ENCODE peak calls at places on chromosome 20, in nine cellular contexts. Q is fibroblast of lung; M is GM13976; B is cardiac muscle cell; C is activated CD8-positive, alpha-beta T cell treated with anti-CD3 and anti-CD28 coated beads for 36 hours; V is WERI-Rb-1; N is HFFc6; Y is AG09309; H is RWPE1. A is an unnamed sample.

GRCh38 chr20:4549711-4550259 is 171.9 kb upstream of the PRND start:
- DNase-seq in Q (peak), M (no peak), B (no peak), C (no peak), V (no peak), N (no peak), Y (no peak), H (no peak), A (no peak)

GRCh38 chr20:9040874-9041524 is 27.9 kb upstream of the PLCB4 start:
- DNase-seq in Q (peak), M (no peak), B (no peak), C (no peak), V (no peak), N (peak), Y (peak), H (no peak), A (no peak)

GRCh38 chr20:9166153-9166780 is 97.4 kb downstream of the PLCB4 start:
- DNase-seq in Q (peak), M (no peak), B (no peak), C (no peak), V (no peak), N (no peak), Y (no peak), H (no peak), A (no peak)

GRCh38 chr20:41299899-41300298 is 17.6 kb downstream of the ZHX3 start:
- DNase-seq in Q (no peak), M (no peak), B (no peak), C (no peak), V (no peak), N (peak), Y (no peak), H (no peak), A (no peak)

GRCh38 chr20:39164642-39165041 is 202.5 kb downstream of the DHX35 start:
- DNase-seq in Q (no peak), M (no peak), B (peak), C (no peak), V (no peak), N (no peak), Y (no peak), H (no peak), A (no peak)

GRCh38 chr20:57847104-57847503 is 137.3 kb upstream of the PMEPA1 start:
- DNase-seq in Q (peak), M (no peak), B (no peak), C (no peak), V (no peak), N (no peak), Y (no peak), H (no peak), A (no peak)

GRCh38 chr20:5822569-5822968 is 72.4 kb downstream of the SHLD1 start:
- DNase-seq in Q (no peak), M (no peak), B (no peak), C (no peak), V (no peak), N (no peak), Y (no peak), H (no peak), A (peak)

GRCh38 chr20:34967421-34967820 is 11.8 kb downstream of the MYH7B start:
- DNase-seq in Q (no peak), M (no peak), B (no peak), C (no peak), V (no peak), N (no peak), Y (no peak), H (no peak), A (no peak)

GRCh38 chr20:33285861-33286495 is 3.0 kb downstream of the BPIFB1 start:
- DNase-seq in Q (no peak), M (peak), B (no peak), C (no peak), V (no peak), N (no peak), Y (no peak), H (no peak), A (no peak)

GRCh38 chr20:546353-546752 is 2.8 kb upstream of the CSNK2A1 start:
- DNase-seq in Q (no peak), M (no peak), B (no peak), C (no peak), V (no peak), N (no peak), Y (no peak), H (no peak), A (no peak)

GRCh38 chr20:42957014-42957694 is 232.6 kb downstream of the PTPRT start:
- DNase-seq in Q (no peak), M (no peak), B (no peak), C (no peak), V (no peak), N (no peak), Y (no peak), H (no peak), A (no peak)

GRCh38 chr20:31913431-31914157 is 38.3 kb downstream of the PDRG1 start:
- DNase-seq in Q (no peak), M (no peak), B (no peak), C (no peak), V (no peak), N (no peak), Y (no peak), H (no peak), A (no peak)

GRCh38 chr20:35907017-35907685 is 47.2 kb downstream of the SCAND1 start:
- DNase-seq in Q (no peak), M (no peak), B (peak), C (no peak), V (no peak), N (no peak), Y (no peak), H (no peak), A (no peak)

GRCh38 chr20:24872291-24873014 is 76.6 kb upstream of the CST7 start:
- DNase-seq in Q (no peak), M (no peak), B (no peak), C (no peak), V (peak), N (no peak), Y (no peak), H (no peak), A (no peak)

GRCh38 chr20:37907677-37908397 is 4.9 kb downstream of the VSTM2L start:
- DNase-seq in Q (peak), M (no peak), B (no peak), C (no peak), V (peak), N (peak), Y (peak), H (peak), A (no peak)

GRCh38 chr20:32583581-32584045 is 1.5 kb downstream of the NOL4L start:
- DNase-seq in Q (no peak), M (no peak), B (peak), C (no peak), V (peak), N (no peak), Y (no peak), H (no peak), A (no peak)

GRCh38 chr20:38680492-38681118 is 43.7 kb upstream of the SLC32A1 start:
- DNase-seq in Q (peak), M (no peak), B (peak), C (peak), V (no peak), N (peak), Y (no peak), H (peak), A (no peak)

GRCh38 chr20:59611286-59611685 is 6.9 kb downstream of the PHACTR3 start:
- DNase-seq in Q (no peak), M (no peak), B (no peak), C (no peak), V (no peak), N (no peak), Y (no peak), H (no peak), A (no peak)

GRCh38 chr20:18527836-18528235 is 20.1 kb downstream of the SEC23B start:
- DNase-seq in Q (peak), M (no peak), B (no peak), C (no peak), V (no peak), N (peak), Y (no peak), H (peak), A (no peak)

GRCh38 chr20:36114707-36115106 is 39.8 kb upstream of the EPB41L1 start:
- DNase-seq in Q (no peak), M (no peak), B (no peak), C (no peak), V (no peak), N (no peak), Y (no peak), H (no peak), A (no peak)

GRCh38 chr20:61927826-61928541 is 137.7 kb downstream of the TAF4 start:
- DNase-seq in Q (no peak), M (no peak), B (no peak), C (no peak), V (no peak), N (no peak), Y (no peak), H (no peak), A (no peak)

GRCh38 chr20:37475258-37475657 is 45.8 kb upstream of the NNAT start:
- DNase-seq in Q (no peak), M (no peak), B (no peak), C (no peak), V (no peak), N (no peak), Y (no peak), H (no peak), A (no peak)

GRCh38 chr20:41664584-41664983 is 46.4 kb upstream of the CHD6 start:
- DNase-seq in Q (no peak), M (peak), B (no peak), C (peak), V (no peak), N (peak), Y (no peak), H (peak), A (peak)

GRCh38 chr20:39631557-39631956 is 669.4 kb downstream of the DHX35 start:
- DNase-seq in Q (peak), M (no peak), B (no peak), C (no peak), V (no peak), N (no peak), Y (no peak), H (peak), A (no peak)

GRCh38 chr20:35305682-35306556 is 13.7 kb upstream of the FAM83C start:
- DNase-seq in Q (peak), M (no peak), B (no peak), C (peak), V (no peak), N (peak), Y (peak), H (peak), A (no peak)

GRCh38 chr20:51497542-51498467 is 44.7 kb downstream of the NFATC2 start:
- DNase-seq in Q (peak), M (peak), B (no peak), C (peak), V (no peak), N (no peak), Y (no peak), H (no peak), A (peak)

GRCh38 chr20:50713677-50714101 is 17.7 kb upstream of the PARD6B start:
- DNase-seq in Q (peak), M (no peak), B (peak), C (no peak), V (peak), N (peak), Y (no peak), H (no peak), A (no peak)

GRCh38 chr20:38210741-38211140 is 45.7 kb upstream of the TGM2 start:
- DNase-seq in Q (peak), M (no peak), B (no peak), C (no peak), V (no peak), N (no peak), Y (no peak), H (peak), A (no peak)

GRCh38 chr20:16459019-16459700 is 114.1 kb downstream of the KIF16B start:
- DNase-seq in Q (peak), M (no peak), B (no peak), C (no peak), V (no peak), N (no peak), Y (peak), H (peak), A (no peak)

GRCh38 chr20:50306478-50307423 is 116.1 kb downstream of the CEBPB start:
- DNase-seq in Q (no peak), M (no peak), B (no peak), C (no peak), V (no peak), N (no peak), Y (no peak), H (no peak), A (no peak)

GRCh38 chr20:35820715-35821114 is 48.9 kb downstream of the PHF20 start:
- DNase-seq in Q (peak), M (no peak), B (no peak), C (no peak), V (no peak), N (peak), Y (no peak), H (peak), A (no peak)

DNA sequence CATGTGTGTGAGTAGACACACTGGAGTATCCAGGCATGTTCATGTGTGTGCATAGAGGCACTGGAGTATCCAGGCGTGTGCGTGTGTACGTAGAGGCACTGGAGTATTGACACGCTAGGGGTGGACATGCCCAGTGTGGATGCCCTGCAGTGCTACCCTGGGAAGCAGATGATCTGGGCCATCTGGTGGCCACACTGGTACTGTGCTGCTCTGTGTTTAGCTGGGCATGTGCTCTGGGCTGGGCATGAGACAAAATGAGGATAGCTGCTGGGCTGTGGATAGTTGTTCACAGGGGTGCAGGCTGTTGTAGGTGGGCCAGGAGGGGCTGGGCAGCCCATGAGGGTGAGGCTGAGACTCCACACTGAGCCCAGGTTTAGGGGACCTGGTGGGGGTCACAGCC is 24.0 kb upstream of the NPBWR2 start:
- DNase-seq in Q (no peak), M (no peak), B (no peak), C (peak), V (peak), N (peak), Y (no peak), H (peak), A (no peak)
- TF ChIP-seq CTCF in Q (peak), M (no peak), B (peak), C (no peak), V (peak), N (peak), Y (peak), H (peak), A (peak)

GRCh38 chr20:10448270-10449156 is 13.4 kb downstream of the SLX4IP start:
- DNase-seq in Q (peak), M (no peak), B (no peak), C (no peak), V (peak), N (peak), Y (no peak), H (no peak), A (no peak)

GRCh38 chr20:10443936-10444335 is 8.8 kb downstream of the SLX4IP start:
- DNase-seq in Q (no peak), M (no peak), B (no peak), C (no peak), V (no peak), N (no peak), Y (no peak), H (no peak), A (no peak)

GRCh38 chr20:10449270-10449669 is 14.2 kb downstream of the SLX4IP start:
- DNase-seq in Q (no peak), M (no peak), B (no peak), C (no peak), V (peak), N (no peak), Y (no peak), H (no peak), A (no peak)

GRCh38 chr20:10445758-10446157 is 10.7 kb downstream of the SLX4IP start:
- DNase-seq in Q (no peak), M (no peak), B (no peak), C (no peak), V (no peak), N (no peak), Y (no peak), H (no peak), A (no peak)

DNA sequence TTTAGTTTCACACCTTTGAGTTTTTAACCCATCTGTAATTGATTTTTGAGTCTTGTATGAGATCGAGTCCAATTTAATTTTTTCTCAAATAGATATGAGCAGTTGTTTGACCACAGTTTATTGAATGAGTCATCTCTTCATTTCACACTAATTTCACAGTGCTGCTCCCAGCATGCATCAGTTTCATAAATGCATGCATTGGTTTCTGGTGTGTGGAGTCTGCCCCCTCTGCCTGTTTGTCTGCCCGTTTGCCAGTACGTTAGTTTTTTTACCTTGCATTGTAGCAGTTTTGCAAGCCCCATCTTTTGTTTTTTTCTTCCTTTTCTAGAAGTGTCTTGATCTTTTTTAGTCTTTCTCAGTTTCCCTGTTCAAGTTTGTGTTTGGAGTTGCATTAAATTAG is 11.9 kb downstream of the SLX4IP start:
- DNase-seq in Q (peak), M (peak), B (no peak), C (peak), V (no peak), N (peak), Y (peak), H (peak), A (peak)
- TF ChIP-seq CTCF in Q (peak), M (no peak), B (peak), C (no peak), V (no peak), N (no peak), Y (no peak), H (no peak), A (no peak)

GRCh38 chr20:52812231-52812847 is 159.8 kb upstream of the TSHZ2 start:
- DNase-seq in Q (no peak), M (no peak), B (no peak), C (peak), V (no peak), N (no peak), Y (no peak), H (no peak), A (no peak)
- TF ChIP-seq CTCF in Q (no peak), M (no peak), B (no peak), C (no peak), V (no peak), N (no peak), Y (no peak), H (no peak), A (no peak)

GRCh38 chr20:46962452-46963195 is 68.0 kb downstream of the EYA2 start:
- DNase-seq in Q (no peak), M (no peak), B (no peak), C (no peak), V (no peak), N (peak), Y (no peak), H (no peak), A (no peak)
- TF ChIP-seq CTCF in Q (no peak), M (no peak), B (no peak), C (no peak), V (no peak), N (peak), Y (no peak), H (no peak), A (no peak)

GRCh38 chr20:45111799-45112471 is 3.0 kb downstream of the WFDC5 start:
- DNase-seq in Q (peak), M (no peak), B (no peak), C (peak), V (peak), N (no peak), Y (no peak), H (no peak), A (no peak)
- TF ChIP-seq CTCF in Q (peak), M (no peak), B (peak), C (peak), V (peak), N (peak), Y (peak), H (peak), A (peak)

A was measured in GM10248.